ENCODE peak calls at places on chromosomes 11 and 22, in seven cellular contexts. G is spleen, T is endothelial cell of umbilical vein, K is Panc1, V is GM23338, U is K562, F is prostate gland. B is an unnamed sample.

GRCh38 chr11:106581399-106581798 is 436.9 kb downstream of the GUCY1A2 start:
- DNase-seq in G (no peak), T (no peak), K (no peak), V (no peak), U (no peak), F (no peak), B (no peak)

GRCh38 chr11:27216268-27217149 is 146.5 kb downstream of the CCDC34 start:
- DNase-seq in G (peak), T (peak), K (no peak), V (no peak), U (no peak), F (no peak), B (peak)

GRCh38 chr11:77080643-77081210 is 14.0 kb downstream of the CAPN5 start:
- DNase-seq in G (peak), T (no peak), K (no peak), V (no peak), U (no peak), F (no peak), B (peak)

GRCh38 chr11:4095509-4096230 is 1.1 kb downstream of the RRM1 start:
- DNase-seq in G (no peak), T (peak), K (no peak), V (no peak), U (peak), F (no peak), B (no peak)

GRCh38 chr22:38172016-38172431 is 9.6 kb downstream of the PLA2G6 start:
- DNase-seq in G (no peak), T (peak), K (no peak), V (no peak), U (no peak), F (no peak), B (no peak)

GRCh38 chr22:50481440-50482106 is at the start of gene ADM2:
- DNase-seq in G (peak), T (no peak), K (no peak), V (peak), U (peak), F (peak), B (peak)

GRCh38 chr22:19855504-19856409 is 1.1 kb upstream of the GNB1L start:
- DNase-seq in G (peak), T (peak), K (no peak), V (peak), U (peak), F (no peak), B (peak)

GRCh38 chr11:102495161-102496042 is 35.1 kb downstream of the MMP7 start:
- DNase-seq in G (no peak), T (peak), K (peak), V (peak), U (peak), F (peak), B (peak)

GRCh38 chr11:19978668-19979518 is 181.4 kb downstream of the DBX1 start:
- DNase-seq in G (no peak), T (peak), K (peak), V (no peak), U (peak), F (peak), B (no peak)

GRCh38 chr11:14713518-14714244 is 70.1 kb downstream of the PDE3B start:
- DNase-seq in G (no peak), T (no peak), K (no peak), V (no peak), U (no peak), F (no peak), B (no peak)

GRCh38 chr11:62791501-62792192 is at the start of gene TMEM223:
- DNase-seq in G (peak), T (peak), K (no peak), V (peak), U (peak), F (peak), B (peak)

GRCh38 chr11:69443138-69443967 is 38.1 kb upstream of the LINC01488 start:
- DNase-seq in G (peak), T (peak), K (no peak), V (peak), U (peak), F (peak), B (peak)

GRCh38 chr11:69443968-69444364 is 37.5 kb upstream of the LINC01488 start:
- DNase-seq in G (peak), T (peak), K (no peak), V (no peak), U (peak), F (no peak), B (no peak)

GRCh38 chr11:69442012-69442806 is 39.3 kb upstream of the LINC01488 start:
- DNase-seq in G (peak), T (no peak), K (no peak), V (no peak), U (peak), F (no peak), B (no peak)

GRCh38 chr11:69444381-69445130 is 36.9 kb upstream of the LINC01488 start:
- DNase-seq in G (peak), T (no peak), K (no peak), V (peak), U (peak), F (peak), B (peak)

GRCh38 chr11:69442807-69443137 is 38.7 kb upstream of the LINC01488 start:
- DNase-seq in G (peak), T (no peak), K (no peak), V (peak), U (peak), F (peak), B (no peak)
- H3K27ac ChIP-seq in G (peak), T (peak), K (peak), V (peak), U (peak), F (no peak), B (peak)

GRCh38 chr11:29124436-29124835 is 892.4 kb downstream of the KCNA4 start:
- DNase-seq in G (no peak), T (no peak), K (no peak), V (no peak), U (no peak), F (no peak), B (no peak)

GRCh38 chr11:29119116-29119515 is 897.7 kb downstream of the KCNA4 start:
- DNase-seq in G (no peak), T (no peak), K (no peak), V (no peak), U (no peak), F (no peak), B (no peak)

GRCh38 chr11:29125621-29126020 is 891.2 kb downstream of the KCNA4 start:
- DNase-seq in G (no peak), T (no peak), K (no peak), V (no peak), U (no peak), F (no peak), B (no peak)

GRCh38 chr11:29119691-29120328 is 897.0 kb downstream of the KCNA4 start:
- DNase-seq in G (no peak), T (peak), K (peak), V (no peak), U (no peak), F (no peak), B (no peak)

GRCh38 chr11:29120329-29120695 is 896.5 kb downstream of the KCNA4 start:
- DNase-seq in G (no peak), T (no peak), K (no peak), V (no peak), U (no peak), F (no peak), B (no peak)
- TF ChIP-seq POLR2AphosphoS5 in G (no peak), T (no peak), K (no peak), V (no peak), U (no peak), F (no peak), B (no peak)

GRCh38 chr11:73217810-73218105 is 323 bp upstream of the P2RY2 start:
- DNase-seq in G (no peak), T (no peak), K (no peak), V (no peak), U (no peak), F (no peak), B (no peak)
- H3K27ac ChIP-seq in G (peak), T (no peak), K (peak), V (no peak), U (no peak), F (no peak), B (peak)

GRCh38 chr11:117313828-117314768 is 2.0 kb downstream of the BACE1 start:
- DNase-seq in G (peak), T (no peak), K (no peak), V (no peak), U (no peak), F (no peak), B (no peak)
- TF ChIP-seq POLR2AphosphoS5 in G (no peak), T (no peak), K (no peak), V (no peak), U (no peak), F (no peak), B (no peak)

GRCh38 chr11:73312806-73313403 is 4.8 kb downstream of the ARHGEF17 start:
- DNase-seq in G (no peak), T (no peak), K (no peak), V (no peak), U (no peak), F (no peak), B (no peak)

GRCh38 chr11:73310661-73311393 is 2.8 kb downstream of the ARHGEF17 start:
- DNase-seq in G (no peak), T (no peak), K (no peak), V (no peak), U (no peak), F (no peak), B (no peak)

GRCh38 chr11:73312036-73312435 is 4.0 kb downstream of the ARHGEF17 start:
- DNase-seq in G (no peak), T (no peak), K (no peak), V (no peak), U (no peak), F (no peak), B (no peak)

GRCh38 chr11:73310076-73310475 is 2.0 kb downstream of the ARHGEF17 start:
- DNase-seq in G (no peak), T (no peak), K (no peak), V (no peak), U (no peak), F (no peak), B (no peak)

GRCh38 chr11:73311394-73311869 is 3.4 kb downstream of the ARHGEF17 start:
- DNase-seq in G (no peak), T (no peak), K (no peak), V (no peak), U (no peak), F (no peak), B (no peak)
- H3K27ac ChIP-seq in G (peak), T (no peak), K (no peak), V (no peak), U (no peak), F (peak), B (peak)

B was measured in transverse colon.